ENCODE peak calls at places on chromosomes 2 and 18, in six cellular contexts. D is IMR-90, J is vagina, U is K562, V is A549, Z is adrenal gland. M is an unnamed sample.
A peak's percentile ranks its signal among the peaks of the same experiment; 100 is the strongest.

GRCh38 chr2:177143444-177143843 is 69.2 kb upstream of the HNRNPA3 start:
- DNase-seq in D (peak; percentile 66), J (no peak), U (no peak), V (no peak), Z (no peak), M (no peak)

GRCh38 chr18:32139835-32140283 is 48.2 kb downstream of the RNF138 start:
- DNase-seq in D (no peak), J (no peak), U (no peak), V (no peak), Z (no peak), M (no peak)

GRCh38 chr18:36255072-36255708 is 42.3 kb upstream of the FHOD3 start:
- DNase-seq in D (no peak), J (peak; percentile 37), U (no peak), V (no peak), Z (no peak), M (no peak)

GRCh38 chr2:226994775-226995174 is 158.9 kb downstream of the RHBDD1 start:
- DNase-seq in D (no peak), J (no peak), U (no peak), V (no peak), Z (no peak), M (peak; percentile 14)

GRCh38 chr2:160700006-160700405 is 206.4 kb upstream of the RBMS1 start:
- DNase-seq in D (no peak), J (no peak), U (no peak), V (no peak), Z (no peak), M (no peak)

GRCh38 chr2:189982777-189983394 is 79.6 kb downstream of the MSTN start:
- DNase-seq in D (no peak), J (no peak), U (peak; percentile 24), V (peak; percentile 8), Z (no peak), M (no peak)

GRCh38 chr2:120630031-120630701 is 105.5 kb upstream of the GLI2 start:
- DNase-seq in D (no peak), J (no peak), U (no peak), V (no peak), Z (no peak), M (peak; percentile 79)

GRCh38 chr2:101697794-101698418 is 399 bp downstream of the MAP4K4 start:
- DNase-seq in D (no peak), J (no peak), U (no peak), V (no peak), Z (no peak), M (no peak)

GRCh38 chr2:185978634-185979405 is 240.2 kb downstream of the FSIP2 start:
- DNase-seq in D (peak; percentile 4), J (no peak), U (no peak), V (no peak), Z (no peak), M (no peak)

GRCh38 chr18:12744103-12744502 is 41.3 kb downstream of the PSMG2 start:
- DNase-seq in D (peak; percentile 84), J (no peak), U (peak; percentile 54), V (peak; percentile 52), Z (no peak), M (no peak)

GRCh38 chr2:151363709-151364108 is 6.3 kb downstream of the TNFAIP6 start:
- DNase-seq in D (no peak), J (peak; percentile 87), U (no peak), V (no peak), Z (no peak), M (no peak)

GRCh38 chr2:89837962-89838625 is 1146.6 kb downstream of the RPIA start:
- DNase-seq in D (no peak), J (no peak), U (no peak), V (no peak), Z (no peak), M (no peak)

GRCh38 chr2:2642906-2643890 is 312.1 kb upstream of the MYT1L start:
- DNase-seq in D (no peak), J (peak; percentile 79), U (no peak), V (no peak), Z (no peak), M (peak; percentile 70)

GRCh38 chr2:242060212-242060835 is 190.8 kb downstream of the RTP5 start:
- DNase-seq in D (peak; percentile 71), J (peak; percentile 32), U (no peak), V (no peak), Z (no peak), M (no peak)

GRCh38 chr2:8641516-8641915 is 40.3 kb upstream of the ID2 start:
- DNase-seq in D (no peak), J (no peak), U (no peak), V (no peak), Z (no peak), M (no peak)

GRCh38 chr18:31738460-31739407 is 21.9 kb downstream of the SLC25A52 start:
- DNase-seq in D (no peak), J (no peak), U (peak; percentile 77), V (no peak), Z (no peak), M (no peak)

GRCh38 chr2:9138507-9139085 is 68.0 kb upstream of the ASAP2 start:
- DNase-seq in D (no peak), J (peak; percentile 75), U (peak; percentile 65), V (peak; percentile 65), Z (no peak), M (no peak)

GRCh38 chr2:217995741-217996141 is 7.1 kb downstream of the TNS1 start:
- DNase-seq in D (no peak), J (no peak), U (no peak), V (no peak), Z (peak; percentile 62), M (peak; percentile 68)

GRCh38 chr2:48140586-48140985 is 234.3 kb upstream of the FBXO11 start:
- DNase-seq in D (no peak), J (no peak), U (no peak), V (no peak), Z (no peak), M (no peak)

GRCh38 chr2:217092710-217093379 is 233.0 kb upstream of the TNP1 start:
- DNase-seq in D (no peak), J (no peak), U (peak; percentile 91), V (no peak), Z (no peak), M (no peak)

GRCh38 chr2:210768329-210768910 is 212.0 kb downstream of the CPS1 start:
- DNase-seq in D (no peak), J (no peak), U (no peak), V (no peak), Z (no peak), M (no peak)

GRCh38 chr18:50638623-50639398 is 78.9 kb downstream of the MAPK4 start:
- DNase-seq in D (no peak), J (no peak), U (no peak), V (no peak), Z (peak; percentile 35), M (peak; percentile 46)

GRCh38 chr18:48872234-48873145 is 78.3 kb downstream of the SMAD7 start:
- DNase-seq in D (peak; percentile 45), J (no peak), U (peak; percentile 29), V (no peak), Z (peak; percentile 45), M (no peak)

GRCh38 chr2:183665403-183665802 is 541.2 kb downstream of the NUP35 start:
- DNase-seq in D (no peak), J (no peak), U (no peak), V (no peak), Z (no peak), M (no peak)

GRCh38 chr2:155223781-155224406 is 525.4 kb downstream of the KCNJ3 start:
- DNase-seq in D (no peak), J (no peak), U (no peak), V (peak; percentile 1), Z (no peak), M (no peak)
- TF ChIP-seq CTCF in D (no peak), J (no peak), U (no peak), V (peak; percentile 31), Z (no peak), M (no peak)

DNA sequence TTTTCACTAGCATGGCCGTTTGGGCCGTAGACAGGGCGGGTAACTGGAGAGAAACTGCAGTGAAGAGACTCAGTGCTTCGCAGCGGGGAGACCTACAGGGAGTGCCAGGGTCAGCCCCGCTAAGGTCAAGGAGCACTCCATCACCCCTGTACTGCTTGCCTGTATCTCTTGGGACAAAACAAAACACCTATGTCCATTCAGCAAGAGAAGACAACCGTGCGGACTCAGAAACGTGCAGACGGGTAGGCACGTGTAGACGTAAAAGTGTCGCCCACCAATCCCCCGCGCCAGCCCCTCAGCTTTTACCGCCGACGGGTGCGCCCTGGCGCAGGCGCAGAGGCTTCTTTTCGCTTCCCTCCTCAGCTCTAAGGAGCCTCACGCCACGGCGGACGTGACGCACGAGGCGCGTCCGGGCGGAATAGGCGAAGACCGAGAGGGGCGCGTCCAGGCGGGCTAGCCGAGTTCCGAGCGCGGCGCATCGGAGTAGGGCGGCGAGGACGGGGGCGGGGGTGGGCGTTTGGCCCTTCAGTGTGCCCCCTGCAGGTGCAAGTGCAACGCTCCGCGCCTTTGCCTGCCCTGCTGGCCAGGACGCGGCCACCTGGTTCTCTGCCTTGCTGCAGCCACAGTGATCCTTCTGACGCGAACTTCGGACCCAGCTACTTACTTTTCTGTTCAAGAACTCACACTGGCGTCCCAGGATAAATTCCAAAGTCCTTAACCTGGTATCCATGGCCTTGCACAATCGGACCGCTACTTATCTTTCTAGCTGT is 3.3 kb upstream of the SOS1 start:
- DNase-seq in D (peak; percentile 93), J (peak; percentile 91), U (peak; percentile 99), V (peak; percentile 89), Z (peak; percentile 94), M (peak; percentile 98)
- TF ChIP-seq POLR2A in D (peak; percentile 54), J (no peak), U (peak; percentile 84), V (peak; percentile 77), Z (peak; percentile 53), M (no peak)

GRCh38 chr18:47174545-47175116 is 1.5 kb downstream of the IER3IP1 start:
- DNase-seq in D (no peak), J (no peak), U (no peak), V (no peak), Z (no peak), M (no peak)

GRCh38 chr18:47172476-47172875 is 3.7 kb downstream of the IER3IP1 start:
- DNase-seq in D (peak; percentile 35), J (no peak), U (no peak), V (no peak), Z (no peak), M (no peak)

GRCh38 chr18:47180765-47181164 is 4.6 kb upstream of the IER3IP1 start:
- DNase-seq in D (no peak), J (no peak), U (no peak), V (no peak), Z (no peak), M (no peak)

GRCh38 chr18:47175283-47175894 is 775 bp downstream of the IER3IP1 start:
- DNase-seq in D (no peak), J (no peak), U (no peak), V (no peak), Z (no peak), M (no peak)

DNA sequence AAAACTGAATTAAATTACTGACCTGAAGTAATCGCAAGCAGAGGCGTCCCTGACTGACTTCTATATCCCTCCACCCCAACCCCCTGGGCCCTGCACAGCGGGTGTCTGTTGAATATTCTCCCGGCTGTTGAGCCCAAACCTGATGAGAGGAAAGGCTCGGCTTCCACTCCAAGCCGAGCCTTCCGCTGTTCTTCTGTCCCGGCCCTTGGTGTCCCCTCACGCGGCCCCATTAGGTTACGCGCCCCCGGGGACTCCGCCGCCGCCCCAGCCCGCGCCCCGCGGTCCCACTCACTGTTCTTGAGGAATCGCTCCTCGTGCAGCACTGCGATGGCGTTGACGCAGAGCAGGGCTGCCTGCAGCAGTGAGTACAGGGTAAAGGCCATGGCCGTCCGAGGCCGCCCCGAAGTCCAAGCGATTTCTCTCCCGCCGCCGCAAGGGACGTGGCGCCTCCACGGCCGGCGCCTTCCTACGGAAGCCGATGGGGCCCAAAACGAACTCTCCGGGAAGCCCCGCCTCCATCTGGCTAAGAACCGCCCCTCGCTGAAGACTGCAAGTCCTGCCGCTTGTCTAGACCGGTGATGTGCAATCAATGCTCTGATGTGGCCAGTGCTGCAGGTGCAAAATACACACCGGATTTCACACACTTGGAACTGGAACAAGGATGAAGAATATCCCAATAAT is at the start of gene IER3IP1:
- DNase-seq in D (peak; percentile 91), J (peak; percentile 95), U (peak; percentile 90), V (peak; percentile 69), Z (peak; percentile 93), M (peak; percentile 97)
- TF ChIP-seq CTCF in D (no peak), J (no peak), U (no peak), V (no peak), Z (no peak), M (no peak)

GRCh38 chr2:10297950-10298349 is 4.8 kb upstream of the HPCAL1 start:
- DNase-seq in D (peak; percentile 97), J (no peak), U (peak; percentile 82), V (peak; percentile 77), Z (peak; percentile 68), M (peak; percentile 91)
- TF ChIP-seq POLR2A in D (no peak), J (no peak), U (no peak), V (no peak), Z (no peak), M (no peak)